ENCODE peak calls at places on chromosomes 2 and 18, in six cellular contexts. One of them, this sample, is unnamed.

GRCh38 chr2:85278361-85278760 is 49.4 kb downstream of the TGOLN2 start:
- ATAC-seq in A549: no peak
- ATAC-seq in heart right ventricle: no peak
- ATAC-seq in body of pancreas: no peak
- ATAC-seq in CD8-positive, alpha-beta T cell: no peak
- ATAC-seq in lower lobe of right lung: no peak
- ATAC-seq in this sample: no peak

GRCh38 chr2:64421199-64421598 is 32.8 kb upstream of the LGALSL start:
- ATAC-seq in A549: no peak
- ATAC-seq in heart right ventricle: no peak
- ATAC-seq in body of pancreas: no peak
- ATAC-seq in CD8-positive, alpha-beta T cell: no peak
- ATAC-seq in lower lobe of right lung: no peak
- ATAC-seq in this sample: no peak

GRCh38 chr2:183678908-183679307 is 554.7 kb downstream of the NUP35 start:
- ATAC-seq in A549: no peak
- ATAC-seq in heart right ventricle: no peak
- ATAC-seq in body of pancreas: no peak
- ATAC-seq in CD8-positive, alpha-beta T cell: no peak
- ATAC-seq in lower lobe of right lung: no peak
- ATAC-seq in this sample: no peak

GRCh38 chr18:9707381-9708056 is 582 bp upstream of the RAB31 start:
- ATAC-seq in A549: no peak
- ATAC-seq in heart right ventricle: no peak
- ATAC-seq in body of pancreas: peak
- ATAC-seq in CD8-positive, alpha-beta T cell: no peak
- ATAC-seq in lower lobe of right lung: no peak
- ATAC-seq in this sample: peak

GRCh38 chr2:160322320-160322719 is 122.2 kb upstream of the ITGB6 start:
- ATAC-seq in A549: no peak
- ATAC-seq in heart right ventricle: no peak
- ATAC-seq in body of pancreas: no peak
- ATAC-seq in CD8-positive, alpha-beta T cell: no peak
- ATAC-seq in lower lobe of right lung: no peak
- ATAC-seq in this sample: no peak

GRCh38 chr2:39532933-39533332 is 95.8 kb upstream of the MAP4K3 start:
- ATAC-seq in A549: no peak
- ATAC-seq in heart right ventricle: peak
- ATAC-seq in body of pancreas: no peak
- ATAC-seq in CD8-positive, alpha-beta T cell: no peak
- ATAC-seq in lower lobe of right lung: no peak
- ATAC-seq in this sample: no peak

GRCh38 chr2:109335586-109336266 is 206.7 kb downstream of the SH3RF3 start:
- ATAC-seq in A549: no peak
- ATAC-seq in heart right ventricle: no peak
- ATAC-seq in body of pancreas: no peak
- ATAC-seq in CD8-positive, alpha-beta T cell: peak
- ATAC-seq in lower lobe of right lung: no peak
- ATAC-seq in this sample: peak

GRCh38 chr2:181188605-181189004 is 208.2 kb downstream of the UBE2E3 start:
- ATAC-seq in A549: no peak
- ATAC-seq in heart right ventricle: no peak
- ATAC-seq in body of pancreas: no peak
- ATAC-seq in CD8-positive, alpha-beta T cell: no peak
- ATAC-seq in lower lobe of right lung: no peak
- ATAC-seq in this sample: no peak

GRCh38 chr2:95099910-95100309 is 21.7 kb downstream of the MRPS5 start:
- ATAC-seq in A549: no peak
- ATAC-seq in heart right ventricle: no peak
- ATAC-seq in body of pancreas: no peak
- ATAC-seq in CD8-positive, alpha-beta T cell: no peak
- ATAC-seq in lower lobe of right lung: no peak
- ATAC-seq in this sample: no peak

GRCh38 chr2:40554665-40555294 is 102.9 kb upstream of the SLC8A1 start:
- ATAC-seq in A549: peak
- ATAC-seq in heart right ventricle: peak
- ATAC-seq in body of pancreas: no peak
- ATAC-seq in CD8-positive, alpha-beta T cell: no peak
- ATAC-seq in lower lobe of right lung: peak
- ATAC-seq in this sample: peak

GRCh38 chr2:121386707-121387106 is 101.7 kb upstream of the TFCP2L1 start:
- ATAC-seq in A549: no peak
- ATAC-seq in heart right ventricle: peak
- ATAC-seq in body of pancreas: no peak
- ATAC-seq in CD8-positive, alpha-beta T cell: no peak
- ATAC-seq in lower lobe of right lung: no peak
- ATAC-seq in this sample: no peak
- H3K27ac ChIP-seq in A549: no peak
- H3K27ac ChIP-seq in heart right ventricle: no peak
- H3K27ac ChIP-seq in body of pancreas: no peak
- H3K27ac ChIP-seq in CD8-positive, alpha-beta T cell: no peak
- H3K27ac ChIP-seq in lower lobe of right lung: no peak
- H3K27ac ChIP-seq in this sample: no peak

GRCh38 chr2:234462218-234462992 is 34.5 kb downstream of the ARL4C start:
- ATAC-seq in A549: no peak
- ATAC-seq in heart right ventricle: no peak
- ATAC-seq in body of pancreas: no peak
- ATAC-seq in CD8-positive, alpha-beta T cell: no peak
- ATAC-seq in lower lobe of right lung: no peak
- ATAC-seq in this sample: no peak

GRCh38 chr2:234468503-234468902 is 28.4 kb downstream of the ARL4C start:
- ATAC-seq in A549: no peak
- ATAC-seq in heart right ventricle: peak
- ATAC-seq in body of pancreas: no peak
- ATAC-seq in CD8-positive, alpha-beta T cell: no peak
- ATAC-seq in lower lobe of right lung: peak
- ATAC-seq in this sample: no peak

GRCh38 chr2:234467289-234467688 is 29.6 kb downstream of the ARL4C start:
- ATAC-seq in A549: no peak
- ATAC-seq in heart right ventricle: no peak
- ATAC-seq in body of pancreas: no peak
- ATAC-seq in CD8-positive, alpha-beta T cell: no peak
- ATAC-seq in lower lobe of right lung: no peak
- ATAC-seq in this sample: no peak

GRCh38 chr2:234463626-234464290 is 33.1 kb downstream of the ARL4C start:
- ATAC-seq in A549: peak
- ATAC-seq in heart right ventricle: no peak
- ATAC-seq in body of pancreas: no peak
- ATAC-seq in CD8-positive, alpha-beta T cell: peak
- ATAC-seq in lower lobe of right lung: peak
- ATAC-seq in this sample: no peak

DNA sequence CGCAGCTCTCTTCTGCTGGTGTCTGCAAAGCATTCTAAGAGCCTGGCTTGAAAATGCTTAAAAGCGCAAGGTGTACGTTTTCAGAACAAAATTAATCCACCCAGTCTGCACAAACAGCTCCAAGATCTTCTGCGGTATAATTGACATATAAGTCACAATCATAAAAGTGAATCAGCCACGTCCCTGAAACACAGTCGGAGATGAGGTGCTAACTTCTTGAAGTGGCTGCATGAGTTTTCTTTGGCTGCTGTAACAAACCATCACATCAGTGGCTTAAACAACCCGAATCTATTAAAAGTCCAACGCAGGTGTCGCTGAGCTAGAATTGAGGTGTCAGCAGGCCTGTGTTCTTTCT is 32.6 kb downstream of the ARL4C start:
- ATAC-seq in A549: no peak
- ATAC-seq in heart right ventricle: no peak
- ATAC-seq in body of pancreas: no peak
- ATAC-seq in CD8-positive, alpha-beta T cell: no peak
- ATAC-seq in lower lobe of right lung: no peak
- ATAC-seq in this sample: no peak
- H3K4me3 ChIP-seq in A549: no peak
- H3K4me3 ChIP-seq in heart right ventricle: no peak
- H3K4me3 ChIP-seq in body of pancreas: no peak
- H3K4me3 ChIP-seq in CD8-positive, alpha-beta T cell: no peak
- H3K4me3 ChIP-seq in lower lobe of right lung: no peak
- H3K4me3 ChIP-seq in this sample: no peak

GRCh38 chr18:70423988-70424387 is 135.1 kb downstream of the SOCS6 start:
- ATAC-seq in A549: no peak
- ATAC-seq in heart right ventricle: no peak
- ATAC-seq in body of pancreas: no peak
- ATAC-seq in CD8-positive, alpha-beta T cell: no peak
- ATAC-seq in lower lobe of right lung: no peak
- ATAC-seq in this sample: no peak

GRCh38 chr18:70420151-70420898 is 131.5 kb downstream of the SOCS6 start:
- ATAC-seq in A549: no peak
- ATAC-seq in heart right ventricle: no peak
- ATAC-seq in body of pancreas: no peak
- ATAC-seq in CD8-positive, alpha-beta T cell: no peak
- ATAC-seq in lower lobe of right lung: no peak
- ATAC-seq in this sample: no peak

GRCh38 chr18:70421471-70421870 is 132.6 kb downstream of the SOCS6 start:
- ATAC-seq in A549: no peak
- ATAC-seq in heart right ventricle: no peak
- ATAC-seq in body of pancreas: no peak
- ATAC-seq in CD8-positive, alpha-beta T cell: no peak
- ATAC-seq in lower lobe of right lung: no peak
- ATAC-seq in this sample: no peak

GRCh38 chr18:70423120-70423519 is 134.3 kb downstream of the SOCS6 start:
- ATAC-seq in A549: no peak
- ATAC-seq in heart right ventricle: peak
- ATAC-seq in body of pancreas: no peak
- ATAC-seq in CD8-positive, alpha-beta T cell: no peak
- ATAC-seq in lower lobe of right lung: no peak
- ATAC-seq in this sample: no peak

GRCh38 chr18:70422061-70422965 is 133.5 kb downstream of the SOCS6 start:
- ATAC-seq in A549: peak
- ATAC-seq in heart right ventricle: peak
- ATAC-seq in body of pancreas: peak
- ATAC-seq in CD8-positive, alpha-beta T cell: no peak
- ATAC-seq in lower lobe of right lung: peak
- ATAC-seq in this sample: peak
- H3K27ac ChIP-seq in A549: peak
- H3K27ac ChIP-seq in heart right ventricle: peak
- H3K27ac ChIP-seq in body of pancreas: peak
- H3K27ac ChIP-seq in CD8-positive, alpha-beta T cell: no peak
- H3K27ac ChIP-seq in lower lobe of right lung: peak
- H3K27ac ChIP-seq in this sample: peak

GRCh38 chr2:218882866-218883366 is 2.3 kb downstream of the WNT10A start:
- ATAC-seq in A549: peak
- ATAC-seq in heart right ventricle: peak
- ATAC-seq in body of pancreas: no peak
- ATAC-seq in CD8-positive, alpha-beta T cell: no peak
- ATAC-seq in lower lobe of right lung: no peak
- ATAC-seq in this sample: no peak
- H3K4me3 ChIP-seq in A549: no peak
- H3K4me3 ChIP-seq in heart right ventricle: no peak
- H3K4me3 ChIP-seq in body of pancreas: no peak
- H3K4me3 ChIP-seq in CD8-positive, alpha-beta T cell: no peak
- H3K4me3 ChIP-seq in lower lobe of right lung: no peak
- H3K4me3 ChIP-seq in this sample: peak

This sample was measured in gastroesophageal sphincter.